ENCODE peak calls at places on chromosomes 4 and X, in seven cellular contexts. J is stimulated activated CD4-positive, alpha-beta T cell treated with anti-CD3 and anti-CD28 coated beads, Interleukin-2, amount 100 ng/mL, for 24 hours; Q is activated T-cell treated with anti-CD3 and anti-CD28 coated beads for 1 hour; D is dermis blood vessel endothelial cell; C is fibroblast of mammary gland; W is ureter; L is astrocyte. A is an unnamed sample.
A peak's percentile ranks its signal among the peaks of the same experiment; 100 is the strongest.

GRCh38 chr4:56618734-56619133 is 62.4 kb downstream of the HOPX start:
- DNase-seq in J (no peak), Q (no peak), D (no peak), C (no peak), W (no peak), L (no peak), A (no peak)

GRCh38 chr4:87502580-87503238 is 26.5 kb downstream of the SPARCL1 start:
- DNase-seq in J (no peak), Q (no peak), D (peak; percentile 75), C (peak; percentile 54), W (no peak), L (no peak), A (peak; percentile 5)

GRCh38 chr4:187393546-187394344 is 601.8 kb upstream of the ZFP42 start:
- DNase-seq in J (no peak), Q (no peak), D (no peak), C (no peak), W (no peak), L (no peak), A (no peak)

GRCh38 chr4:5370286-5370685 is 319.0 kb downstream of the STK32B start:
- DNase-seq in J (no peak), Q (no peak), D (peak; percentile 45), C (peak; percentile 27), W (peak; percentile 4), L (peak; percentile 67), A (peak; percentile 68)

GRCh38 chr4:85431881-85432280 is 43.1 kb upstream of the ARHGAP24 start:
- DNase-seq in J (no peak), Q (no peak), D (no peak), C (no peak), W (no peak), L (no peak), A (no peak)

GRCh38 chr4:156101571-156101970 is 147.9 kb upstream of the CTSO start:
- DNase-seq in J (no peak), Q (no peak), D (no peak), C (peak; percentile 26), W (no peak), L (peak; percentile 65), A (peak; percentile 2)

GRCh38 chr4:39825741-39826231 is 127.8 kb downstream of the UBE2K start:
- DNase-seq in J (no peak), Q (no peak), D (peak; percentile 51), C (peak; percentile 74), W (no peak), L (peak; percentile 66), A (peak; percentile 30)

GRCh38 chr4:75141162-75141561 is 208.2 kb downstream of the PARM1 start:
- DNase-seq in J (no peak), Q (no peak), D (no peak), C (no peak), W (no peak), L (no peak), A (no peak)

GRCh38 chrX:69109706-69110635 is 55.3 kb downstream of the PJA1 start:
- DNase-seq in J (no peak), Q (no peak), D (no peak), C (peak; percentile 58), W (no peak), L (peak; percentile 41), A (peak; percentile 17)

GRCh38 chr4:188434686-188435085 is 295.4 kb downstream of the TRIML1 start:
- DNase-seq in J (no peak), Q (no peak), D (no peak), C (no peak), W (no peak), L (no peak), A (no peak)

GRCh38 chr4:85496933-85497332 is 22.0 kb downstream of the ARHGAP24 start:
- DNase-seq in J (no peak), Q (no peak), D (peak; percentile 63), C (peak; percentile 94), W (no peak), L (peak; percentile 86), A (peak; percentile 83)

GRCh38 chr4:123453006-123453685 is 56.6 kb downstream of the SPRY1 start:
- DNase-seq in J (no peak), Q (no peak), D (no peak), C (peak; percentile 49), W (no peak), L (peak; percentile 76), A (peak; percentile 51)

GRCh38 chrX:153969125-153969903 is 2.3 kb downstream of the HCFC1 start:
- DNase-seq in J (no peak), Q (no peak), D (peak; percentile 17), C (no peak), W (no peak), L (no peak), A (no peak)

GRCh38 chrX:153662266-153662665 is 11.3 kb downstream of the PNCK start:
- DNase-seq in J (peak; percentile 69), Q (peak; percentile 57), D (peak; percentile 55), C (peak; percentile 22), W (no peak), L (no peak), A (no peak)

GRCh38 chr4:186792994-186793393 is 69.3 kb upstream of the FAT1 start:
- DNase-seq in J (no peak), Q (no peak), D (no peak), C (peak; percentile 77), W (no peak), L (peak; percentile 53), A (peak; percentile 37)

GRCh38 chr4:161762796-161763195 is 401.0 kb downstream of the FSTL5 start:
- DNase-seq in J (no peak), Q (no peak), D (peak; percentile 47), C (peak; percentile 22), W (no peak), L (peak; percentile 81), A (peak; percentile 58)

GRCh38 chr4:152118108-152118507 is 357.3 kb upstream of the GATB start:
- DNase-seq in J (no peak), Q (no peak), D (no peak), C (no peak), W (no peak), L (no peak), A (no peak)

GRCh38 chr4:55381502-55381901 is 14.3 kb upstream of the TMEM165 start:
- DNase-seq in J (no peak), Q (no peak), D (no peak), C (no peak), W (no peak), L (no peak), A (no peak)

GRCh38 chr4:101169044-101170014 is 178.0 kb downstream of the PPP3CA start:
- DNase-seq in J (peak; percentile 55), Q (peak; percentile 23), D (peak; percentile 89), C (peak; percentile 81), W (peak; percentile 57), L (no peak), A (peak; percentile 60)

GRCh38 chr4:83320548-83320947 is 14.1 kb downstream of the HPSE start:
- DNase-seq in J (no peak), Q (no peak), D (peak; percentile 87), C (peak; percentile 74), W (peak; percentile 51), L (no peak), A (peak; percentile 57)

GRCh38 chrX:73127700-73128241 is 48.5 kb upstream of the PABPC1L2A start:
- DNase-seq in J (no peak), Q (no peak), D (no peak), C (no peak), W (no peak), L (no peak), A (no peak)

GRCh38 chr4:129110931-129111330 is 15.0 kb downstream of the C4orf33 start:
- DNase-seq in J (no peak), Q (no peak), D (no peak), C (no peak), W (no peak), L (no peak), A (no peak)

GRCh38 chr4:68167166-68167565 is 37.5 kb upstream of the TMPRSS11F start:
- DNase-seq in J (no peak), Q (no peak), D (no peak), C (no peak), W (no peak), L (no peak), A (no peak)

GRCh38 chrX:30992381-30992904 is 79.4 kb downstream of the FTHL17 start:
- DNase-seq in J (no peak), Q (no peak), D (no peak), C (no peak), W (no peak), L (peak; percentile 10), A (no peak)

GRCh38 chr4:16894406-16894805 is 4.0 kb downstream of the LDB2 start:
- DNase-seq in J (no peak), Q (no peak), D (peak; percentile 56), C (peak; percentile 54), W (no peak), L (peak; percentile 67), A (no peak)

GRCh38 chrX:143306991-143307965 is 210.0 kb downstream of the SPANXN3 start:
- DNase-seq in J (no peak), Q (no peak), D (no peak), C (no peak), W (no peak), L (no peak), A (no peak)

GRCh38 chr4:128298852-128299251 is 11.2 kb upstream of the PGRMC2 start:
- DNase-seq in J (no peak), Q (no peak), D (no peak), C (no peak), W (no peak), L (no peak), A (no peak)